ENCODE peak calls at places on chromosomes 1 and 21, in five cellular contexts. One of them, this sample, is unnamed. For H3K27me3, the result is how much of the 10 kb centered on the place peaks cover.

GRCh38 chr1:30232288-30232899 is 491.0 kb downstream of the MATN1 start:
- DNase-seq in IMR-90: no peak
- DNase-seq in heart left ventricle: no peak
- DNase-seq in A673: no peak
- DNase-seq in transverse colon: no peak
- DNase-seq in this sample: no peak

GRCh38 chr1:109777980-109778625 is 14.4 kb upstream of the EPS8L3 start:
- DNase-seq in IMR-90: no peak
- DNase-seq in heart left ventricle: no peak
- DNase-seq in A673: no peak
- DNase-seq in transverse colon: peak
- DNase-seq in this sample: no peak

GRCh38 chr1:245829861-245830260 is 675.1 kb downstream of the KIF26B start:
- DNase-seq in IMR-90: no peak
- DNase-seq in heart left ventricle: no peak
- DNase-seq in A673: no peak
- DNase-seq in transverse colon: no peak
- DNase-seq in this sample: no peak

GRCh38 chr21:45404726-45405270 is at the start of gene COL18A1:
- DNase-seq in IMR-90: peak
- DNase-seq in heart left ventricle: peak
- DNase-seq in A673: peak
- DNase-seq in transverse colon: peak
- DNase-seq in this sample: no peak

GRCh38 chr1:197910120-197911110 is 6.8 kb upstream of the LHX9 start:
- DNase-seq in IMR-90: no peak
- DNase-seq in heart left ventricle: no peak
- DNase-seq in A673: no peak
- DNase-seq in transverse colon: no peak
- DNase-seq in this sample: no peak

GRCh38 chr1:211912844-211913432 is 82.4 kb upstream of the LPGAT1 start:
- DNase-seq in IMR-90: no peak
- DNase-seq in heart left ventricle: no peak
- DNase-seq in A673: no peak
- DNase-seq in transverse colon: no peak
- DNase-seq in this sample: no peak

GRCh38 chr1:92315766-92316413 is 17.0 kb downstream of the RPAP2 start:
- DNase-seq in IMR-90: no peak
- DNase-seq in heart left ventricle: no peak
- DNase-seq in A673: no peak
- DNase-seq in transverse colon: peak
- DNase-seq in this sample: no peak

GRCh38 chr1:242871631-242872030 is 347.1 kb upstream of the PLD5 start:
- DNase-seq in IMR-90: no peak
- DNase-seq in heart left ventricle: no peak
- DNase-seq in A673: peak
- DNase-seq in transverse colon: no peak
- DNase-seq in this sample: no peak

GRCh38 chr1:111754964-111755320 is 759 bp upstream of the DDX20 start:
- DNase-seq in IMR-90: peak
- DNase-seq in heart left ventricle: peak
- DNase-seq in A673: peak
- DNase-seq in transverse colon: peak
- DNase-seq in this sample: no peak

GRCh38 chr1:203914292-203914691 is 52.9 kb downstream of the SNRPE start:
- DNase-seq in IMR-90: peak
- DNase-seq in heart left ventricle: no peak
- DNase-seq in A673: no peak
- DNase-seq in transverse colon: no peak
- DNase-seq in this sample: no peak

GRCh38 chr1:37387854-37388253 is 86.5 kb upstream of the ZC3H12A start:
- DNase-seq in IMR-90: no peak
- DNase-seq in heart left ventricle: no peak
- DNase-seq in A673: no peak
- DNase-seq in transverse colon: no peak
- DNase-seq in this sample: no peak

GRCh38 chr1:167457936-167458584 is 60.3 kb downstream of the CD247 start:
- DNase-seq in IMR-90: no peak
- DNase-seq in heart left ventricle: no peak
- DNase-seq in A673: no peak
- DNase-seq in transverse colon: no peak
- DNase-seq in this sample: no peak

GRCh38 chr1:154861607-154862094 is 8.4 kb downstream of the KCNN3 start:
- DNase-seq in IMR-90: peak
- DNase-seq in heart left ventricle: no peak
- DNase-seq in A673: no peak
- DNase-seq in transverse colon: no peak
- DNase-seq in this sample: no peak

GRCh38 chr1:58768971-58769808 is 14.7 kb downstream of the JUN start:
- DNase-seq in IMR-90: peak
- DNase-seq in heart left ventricle: peak
- DNase-seq in A673: peak
- DNase-seq in transverse colon: peak
- DNase-seq in this sample: no peak

GRCh38 chr1:111629190-111629954 is 9.8 kb downstream of the RAP1A start:
- DNase-seq in IMR-90: no peak
- DNase-seq in heart left ventricle: no peak
- DNase-seq in A673: no peak
- DNase-seq in transverse colon: no peak
- DNase-seq in this sample: no peak

GRCh38 chr1:6141601-6142000 is 38.5 kb downstream of the CHD5 start:
- DNase-seq in IMR-90: no peak
- DNase-seq in heart left ventricle: no peak
- DNase-seq in A673: no peak
- DNase-seq in transverse colon: no peak
- DNase-seq in this sample: no peak

GRCh38 chr1:224067621-224068457 is 46.1 kb upstream of the FBXO28 start:
- DNase-seq in IMR-90: peak
- DNase-seq in heart left ventricle: no peak
- DNase-seq in A673: peak
- DNase-seq in transverse colon: no peak
- DNase-seq in this sample: no peak

GRCh38 chr1:195520757-195521156 is 1087.5 kb downstream of the KCNT2 start:
- DNase-seq in IMR-90: no peak
- DNase-seq in heart left ventricle: no peak
- DNase-seq in A673: no peak
- DNase-seq in transverse colon: no peak
- DNase-seq in this sample: no peak

GRCh38 chr1:197129698-197130097 is 16.8 kb downstream of the ASPM start:
- DNase-seq in IMR-90: no peak
- DNase-seq in heart left ventricle: no peak
- DNase-seq in A673: no peak
- DNase-seq in transverse colon: no peak
- DNase-seq in this sample: no peak

GRCh38 chr1:80202118-80202517 is 1195.6 kb upstream of the ADGRL4 start:
- DNase-seq in IMR-90: no peak
- DNase-seq in heart left ventricle: no peak
- DNase-seq in A673: no peak
- DNase-seq in transverse colon: no peak
- DNase-seq in this sample: no peak

GRCh38 chr1:102863704-102864103 is 244.6 kb downstream of the COL11A1 start:
- DNase-seq in IMR-90: no peak
- DNase-seq in heart left ventricle: no peak
- DNase-seq in A673: no peak
- DNase-seq in transverse colon: no peak
- DNase-seq in this sample: no peak

GRCh38 chr1:20885121-20885520 is 98.0 kb upstream of the HP1BP3 start:
- DNase-seq in IMR-90: peak
- DNase-seq in heart left ventricle: no peak
- DNase-seq in A673: no peak
- DNase-seq in transverse colon: no peak
- DNase-seq in this sample: no peak

GRCh38 chr1:37497832-37498231 is 16.7 kb downstream of the MEAF6 start:
- DNase-seq in IMR-90: no peak
- DNase-seq in heart left ventricle: no peak
- DNase-seq in A673: no peak
- DNase-seq in transverse colon: peak
- DNase-seq in this sample: no peak

GRCh38 chr1:3674100-3675094 is 22.1 kb downstream of the TP73 start:
- DNase-seq in IMR-90: no peak
- DNase-seq in heart left ventricle: no peak
- DNase-seq in A673: no peak
- DNase-seq in transverse colon: no peak
- DNase-seq in this sample: no peak

GRCh38 chr1:20411196-20411980 is 74.6 kb downstream of the CAMK2N1 start:
- DNase-seq in IMR-90: peak
- DNase-seq in heart left ventricle: no peak
- DNase-seq in A673: peak
- DNase-seq in transverse colon: no peak
- DNase-seq in this sample: peak

GRCh38 chr1:214895226-214895625 is 187.3 kb upstream of the KCNK2 start:
- DNase-seq in IMR-90: no peak
- DNase-seq in heart left ventricle: no peak
- DNase-seq in A673: peak
- DNase-seq in transverse colon: no peak
- DNase-seq in this sample: no peak

GRCh38 chr1:213905315-213905714 is 82.5 kb upstream of the PROX1 start:
- DNase-seq in IMR-90: no peak
- DNase-seq in heart left ventricle: peak
- DNase-seq in A673: no peak
- DNase-seq in transverse colon: no peak
- DNase-seq in this sample: no peak

GRCh38 chr1:100387209-100387608 is 34.9 kb downstream of the CDC14A start:
- DNase-seq in IMR-90: peak
- DNase-seq in heart left ventricle: peak
- DNase-seq in A673: no peak
- DNase-seq in transverse colon: no peak
- DNase-seq in this sample: no peak

GRCh38 chr1:230648114-230648513 is 5.8 kb downstream of the COG2 start:
- DNase-seq in IMR-90: no peak
- DNase-seq in heart left ventricle: no peak
- DNase-seq in A673: no peak
- DNase-seq in transverse colon: no peak
- DNase-seq in this sample: no peak

GRCh38 chr1:75791022-75791421 is 5.0 kb downstream of the RABGGTB start:
- DNase-seq in IMR-90: peak
- DNase-seq in heart left ventricle: no peak
- DNase-seq in A673: no peak
- DNase-seq in transverse colon: no peak
- DNase-seq in this sample: no peak

GRCh38 chr1:44405041-44405803 is at the start of gene RNF220:
- DNase-seq in IMR-90: peak
- DNase-seq in heart left ventricle: peak
- DNase-seq in A673: peak
- DNase-seq in transverse colon: peak
- DNase-seq in this sample: no peak

GRCh38 chr1:68916227-68916853 is 419.5 kb upstream of the DEPDC1 start:
- DNase-seq in IMR-90: peak
- DNase-seq in heart left ventricle: no peak
- DNase-seq in A673: no peak
- DNase-seq in transverse colon: no peak
- DNase-seq in this sample: no peak
- H3K27me3 ChIP-seq in IMR-90: under half
- H3K27me3 ChIP-seq in heart left ventricle: under half
- H3K27me3 ChIP-seq in A673: under half
- H3K27me3 ChIP-seq in transverse colon: under half
- H3K27me3 ChIP-seq in this sample: under half

GRCh38 chr1:11272842-11273594 is at the start of gene UBIAD1:
- DNase-seq in IMR-90: peak
- DNase-seq in heart left ventricle: peak
- DNase-seq in A673: peak
- DNase-seq in transverse colon: peak
- DNase-seq in this sample: no peak
- TF ChIP-seq CTCF in IMR-90: peak
- TF ChIP-seq CTCF in heart left ventricle: no peak
- TF ChIP-seq CTCF in A673: no peak
- TF ChIP-seq CTCF in transverse colon: no peak
- TF ChIP-seq CTCF in this sample: peak

GRCh38 chr1:114346480-114347029 is 164.4 kb downstream of the TRIM33 start:
- DNase-seq in IMR-90: peak
- DNase-seq in heart left ventricle: peak
- DNase-seq in A673: peak
- DNase-seq in transverse colon: peak
- DNase-seq in this sample: peak
- H3K4me3 ChIP-seq in IMR-90: peak
- H3K4me3 ChIP-seq in heart left ventricle: peak
- H3K4me3 ChIP-seq in A673: peak
- H3K4me3 ChIP-seq in transverse colon: peak
- H3K4me3 ChIP-seq in this sample: peak

GRCh38 chr1:165384016-165384415 is 27.5 kb upstream of the LMX1A start:
- DNase-seq in IMR-90: no peak
- DNase-seq in heart left ventricle: no peak
- DNase-seq in A673: no peak
- DNase-seq in transverse colon: no peak
- DNase-seq in this sample: no peak
- H3K27me3 ChIP-seq in IMR-90: under half
- H3K27me3 ChIP-seq in heart left ventricle: under half
- H3K27me3 ChIP-seq in A673: under half
- H3K27me3 ChIP-seq in transverse colon: under half
- H3K27me3 ChIP-seq in this sample: under half

GRCh38 chr21:37032877-37033471 is 26.5 kb downstream of the RIPPLY3 start:
- DNase-seq in IMR-90: peak
- DNase-seq in heart left ventricle: no peak
- DNase-seq in A673: peak
- DNase-seq in transverse colon: no peak
- DNase-seq in this sample: peak

GRCh38 chr21:37032293-37032692 is 25.8 kb downstream of the RIPPLY3 start:
- DNase-seq in IMR-90: no peak
- DNase-seq in heart left ventricle: no peak
- DNase-seq in A673: no peak
- DNase-seq in transverse colon: no peak
- DNase-seq in this sample: no peak

GRCh38 chr21:37030864-37031263 is 24.4 kb downstream of the RIPPLY3 start:
- DNase-seq in IMR-90: no peak
- DNase-seq in heart left ventricle: no peak
- DNase-seq in A673: no peak
- DNase-seq in transverse colon: no peak
- DNase-seq in this sample: no peak

DNA sequence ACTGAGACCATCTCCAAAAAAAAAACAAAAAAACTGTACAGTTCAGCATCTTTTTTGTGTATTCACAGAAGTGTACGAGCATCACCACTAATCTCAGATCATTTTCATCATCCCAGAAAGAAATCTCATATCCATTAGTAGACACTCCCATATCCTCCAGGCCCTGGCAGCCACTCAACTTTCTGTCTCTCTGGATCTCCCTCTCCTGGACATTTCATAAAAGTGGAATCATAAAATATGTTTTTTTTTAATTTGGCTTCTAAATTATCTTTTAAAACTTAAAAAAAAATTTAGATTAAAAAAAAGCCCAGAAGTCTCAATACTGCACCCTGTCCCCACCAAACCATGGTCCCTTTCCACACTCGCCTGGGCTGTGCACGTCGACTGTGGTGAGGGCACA is 22.1 kb downstream of the RIPPLY3 start:
- DNase-seq in IMR-90: no peak
- DNase-seq in heart left ventricle: no peak
- DNase-seq in A673: peak
- DNase-seq in transverse colon: no peak
- DNase-seq in this sample: no peak
- TF ChIP-seq CTCF in IMR-90: no peak
- TF ChIP-seq CTCF in heart left ventricle: no peak
- TF ChIP-seq CTCF in A673: no peak
- TF ChIP-seq CTCF in transverse colon: no peak
- TF ChIP-seq CTCF in this sample: no peak

This sample was measured in BJ.